ENCODE peak calls at places on chromosome 7, in eight cellular contexts. E, J, T, Z, H, Y, X and Q are unnamed samples.
A peak's percentile ranks its signal among the peaks of the same experiment; 100 is the strongest.

GRCh38 chr7:12839508-12840153 is 152.2 kb downstream of the ARL4A start:
- DNase-seq in E (no peak), J (no peak), T (no peak), Z (peak; percentile 49), H (no peak), Y (peak; percentile 45), X (no peak), Q (no peak)

GRCh38 chr7:105612806-105613205 is 31.5 kb upstream of the EFCAB10 start:
- DNase-seq in E (no peak), J (no peak), T (no peak), Z (peak; percentile 47), H (no peak), Y (no peak), X (no peak), Q (no peak)

GRCh38 chr7:134028853-134029252 is 98.3 kb upstream of the LRGUK start:
- DNase-seq in E (no peak), J (no peak), T (no peak), Z (no peak), H (no peak), Y (no peak), X (no peak), Q (no peak)

GRCh38 chr7:134705716-134706115 is 59.1 kb downstream of the BPGM start:
- DNase-seq in E (no peak), J (no peak), T (no peak), Z (no peak), H (no peak), Y (no peak), X (no peak), Q (no peak)

GRCh38 chr7:51278797-51279196 is 37.8 kb downstream of the COBL start:
- DNase-seq in E (peak; percentile 62), J (no peak), T (no peak), Z (no peak), H (no peak), Y (no peak), X (no peak), Q (no peak)

GRCh38 chr7:48250441-48250951 is 79.2 kb downstream of the ABCA13 start:
- DNase-seq in E (no peak), J (no peak), T (no peak), Z (no peak), H (no peak), Y (no peak), X (no peak), Q (peak; percentile 41)

GRCh38 chr7:30148951-30149459 is 14.2 kb downstream of the MTURN start:
- DNase-seq in E (no peak), J (no peak), T (no peak), Z (no peak), H (peak; percentile 59), Y (no peak), X (no peak), Q (no peak)

GRCh38 chr7:101170617-101171441 is 5.5 kb upstream of the VGF start:
- DNase-seq in E (no peak), J (no peak), T (no peak), Z (no peak), H (no peak), Y (no peak), X (no peak), Q (no peak)

GRCh38 chr7:30813466-30813865 is 42.2 kb downstream of the MINDY4 start:
- DNase-seq in E (no peak), J (no peak), T (no peak), Z (no peak), H (no peak), Y (no peak), X (no peak), Q (no peak)

GRCh38 chr7:33722383-33723096 is 182.8 kb upstream of the BMPER start:
- DNase-seq in E (no peak), J (no peak), T (no peak), Z (peak; percentile 100), H (no peak), Y (peak; percentile 97), X (peak; percentile 94), Q (peak; percentile 76)

GRCh38 chr7:157800281-157800680 is 463.5 kb downstream of the DNAJB6 start:
- DNase-seq in E (no peak), J (no peak), T (no peak), Z (no peak), H (no peak), Y (no peak), X (no peak), Q (no peak)

GRCh38 chr7:43362652-43363428 is 220.1 kb upstream of the STK17A start:
- DNase-seq in E (no peak), J (no peak), T (no peak), Z (no peak), H (peak; percentile 5), Y (peak; percentile 81), X (peak; percentile 58), Q (no peak)

GRCh38 chr7:124411796-124412195 is 353.8 kb downstream of the GPR37 start:
- DNase-seq in E (no peak), J (no peak), T (peak; percentile 8), Z (no peak), H (no peak), Y (no peak), X (no peak), Q (no peak)

GRCh38 chr7:157044151-157044687 is 33.8 kb upstream of the MNX1 start:
- DNase-seq in E (no peak), J (no peak), T (no peak), Z (no peak), H (no peak), Y (no peak), X (no peak), Q (no peak)

GRCh38 chr7:37669818-37670217 is 13.7 kb upstream of the GPR141 start:
- DNase-seq in E (no peak), J (no peak), T (no peak), Z (no peak), H (no peak), Y (no peak), X (no peak), Q (no peak)

GRCh38 chr7:78742694-78743093 is 710.8 kb downstream of the MAGI2 start:
- DNase-seq in E (no peak), J (no peak), T (no peak), Z (no peak), H (no peak), Y (no peak), X (no peak), Q (no peak)

GRCh38 chr7:23098029-23098428 is 7.6 kb upstream of the KLHL7 start:
- DNase-seq in E (no peak), J (no peak), T (no peak), Z (no peak), H (no peak), Y (no peak), X (no peak), Q (no peak)

GRCh38 chr7:150481207-150481920 is 30.9 kb downstream of the GIMAP8 start:
- DNase-seq in E (no peak), J (no peak), T (no peak), Z (no peak), H (no peak), Y (no peak), X (no peak), Q (no peak)

GRCh38 chr7:158698657-158699195 is 5.9 kb downstream of the NCAPG2 start:
- DNase-seq in E (no peak), J (no peak), T (no peak), Z (no peak), H (no peak), Y (no peak), X (no peak), Q (no peak)

GRCh38 chr7:71535616-71536015 is 403.7 kb downstream of the GALNT17 start:
- DNase-seq in E (no peak), J (no peak), T (no peak), Z (no peak), H (peak; percentile 75), Y (no peak), X (no peak), Q (no peak)

GRCh38 chr7:102398543-102398942 is 2.4 kb downstream of the PRKRIP1 start:
- DNase-seq in E (no peak), J (no peak), T (no peak), Z (peak; percentile 1), H (no peak), Y (no peak), X (no peak), Q (no peak)

GRCh38 chr7:123828805-123829204 is 16.2 kb upstream of the HYAL4 start:
- DNase-seq in E (no peak), J (no peak), T (no peak), Z (no peak), H (no peak), Y (no peak), X (no peak), Q (no peak)

GRCh38 chr7:44196450-44196872 is 4.3 kb upstream of the YKT6 start:
- DNase-seq in E (peak; percentile 42), J (no peak), T (no peak), Z (peak; percentile 80), H (peak; percentile 32), Y (peak; percentile 68), X (peak; percentile 33), Q (peak; percentile 39)

GRCh38 chr7:139203992-139204391 is 27.0 kb upstream of the UBN2 start:
- DNase-seq in E (no peak), J (no peak), T (no peak), Z (no peak), H (no peak), Y (peak; percentile 16), X (no peak), Q (no peak)

GRCh38 chr7:85820702-85821443 is 634.0 kb upstream of the SEMA3D start:
- DNase-seq in E (no peak), J (no peak), T (no peak), Z (no peak), H (no peak), Y (no peak), X (no peak), Q (no peak)

GRCh38 chr7:1716263-1717094 is 46.4 kb downstream of the ELFN1 start:
- DNase-seq in E (no peak), J (no peak), T (no peak), Z (peak; percentile 88), H (no peak), Y (peak; percentile 89), X (peak; percentile 53), Q (no peak)

GRCh38 chr7:75762350-75762917 is 9.6 kb downstream of the CCL26 start:
- DNase-seq in E (peak; percentile 83), J (peak; percentile 61), T (no peak), Z (peak; percentile 62), H (no peak), Y (peak; percentile 79), X (peak; percentile 79), Q (peak; percentile 72)

GRCh38 chr7:84187813-84188212 is 6.8 kb downstream of the SEMA3A start:
- DNase-seq in E (no peak), J (peak; percentile 21), T (no peak), Z (no peak), H (no peak), Y (peak; percentile 68), X (no peak), Q (no peak)

GRCh38 chr7:131552053-131552452 is 4.4 kb downstream of the PODXL start:
- DNase-seq in E (no peak), J (no peak), T (no peak), Z (no peak), H (no peak), Y (no peak), X (no peak), Q (no peak)

GRCh38 chr7:86653919-86654659 is 10.4 kb downstream of the GRM3 start:
- DNase-seq in E (no peak), J (no peak), T (no peak), Z (no peak), H (peak; percentile 21), Y (peak; percentile 53), X (no peak), Q (no peak)

GRCh38 chr7:2034291-2035201 is 198.2 kb downstream of the MAD1L1 start:
- DNase-seq in E (no peak), J (no peak), T (no peak), Z (peak; percentile 40), H (no peak), Y (no peak), X (no peak), Q (no peak)